ENCODE peak calls at places on chromosomes 4 and X, in seven cellular contexts. K is LoVo, U is transverse colon, B is NCI-H1436, P is GOT3, O is COR-L47, J is H1. H is an unnamed sample.

GRCh38 chrX:97847885-97848679 is 964.4 kb downstream of the RPA4 start:
- DNase-seq in O (no peak), K (no peak), B (no peak), P (no peak), J (no peak), U (no peak), H (no peak)

GRCh38 chrX:21798677-21799219 is 40.7 kb upstream of the MBTPS2 start:
- DNase-seq in U (no peak), K (peak), J (no peak), P (no peak), B (no peak), O (peak), H (no peak)

GRCh38 chr4:41323706-41324105 is 67.0 kb downstream of the UCHL1 start:
- DNase-seq in K (no peak), J (no peak), P (no peak), O (no peak), B (no peak), U (no peak), H (no peak)

GRCh38 chr4:112253382-112254000 is 21.9 kb downstream of the AP1AR start:
- DNase-seq in K (no peak), J (no peak), B (no peak), U (no peak), O (peak), P (no peak), H (no peak)

GRCh38 chr4:107183155-107183774 is 147.2 kb upstream of the DKK2 start:
- DNase-seq in P (no peak), B (peak), U (no peak), K (peak), O (peak), J (no peak), H (peak)

GRCh38 chrX:47093248-47093647 is 15.0 kb downstream of the RGN start:
- DNase-seq in K (peak), P (no peak), J (no peak), U (no peak), B (peak), O (no peak), H (no peak)

GRCh38 chr4:73859614-73860088 is 6.6 kb downstream of the PF4V1 start:
- DNase-seq in U (no peak), K (no peak), O (no peak), J (no peak), B (no peak), P (no peak), H (no peak)

GRCh38 chrX:135354288-135354687 is 45.0 kb downstream of the ETDC start:
- DNase-seq in O (no peak), P (no peak), K (no peak), B (no peak), J (no peak), U (no peak), H (no peak)

GRCh38 chr4:178602833-178603232 is 1160.6 kb upstream of the AGA start:
- DNase-seq in U (no peak), P (no peak), B (no peak), J (no peak), O (no peak), K (no peak), H (no peak)

GRCh38 chr4:54085284-54085683 is 14.7 kb upstream of the GSX2 start:
- DNase-seq in J (no peak), O (no peak), K (peak), U (no peak), B (no peak), P (no peak), H (no peak)

GRCh38 chrX:129193357-129193756 is 329.9 kb downstream of the SMARCA1 start:
- DNase-seq in K (peak), J (no peak), P (no peak), O (peak), B (no peak), U (peak), H (no peak)

GRCh38 chr4:141797966-141798365 is 161.6 kb downstream of the IL15 start:
- DNase-seq in J (no peak), U (no peak), P (no peak), B (no peak), O (no peak), K (no peak), H (no peak)

GRCh38 chrX:7771788-7772438 is 71.1 kb upstream of the VCX start:
- DNase-seq in P (no peak), K (peak), B (no peak), U (peak), O (no peak), J (no peak), H (peak)

GRCh38 chrX:132490086-132490419 is 1.2 kb upstream of the MBNL3 start:
- DNase-seq in B (peak), K (no peak), J (no peak), P (no peak), U (peak), O (no peak), H (no peak)

GRCh38 chr4:141914746-141915145 is 278.4 kb downstream of the IL15 start:
- DNase-seq in J (no peak), P (no peak), K (no peak), O (no peak), U (no peak), B (no peak), H (no peak)

GRCh38 chr4:106019771-106020170 is 124.5 kb downstream of the NPNT start:
- DNase-seq in O (no peak), B (no peak), U (no peak), K (no peak), P (no peak), J (no peak), H (no peak)

GRCh38 chrX:107978707-107979307 is 3.4 kb downstream of the TEX13B start:
- DNase-seq in O (no peak), B (no peak), U (no peak), K (no peak), J (no peak), P (no peak), H (peak)

GRCh38 chr4:128809477-128810330 is at the start of gene JADE1:
- DNase-seq in B (peak), O (peak), U (peak), P (peak), J (peak), K (peak), H (peak)

GRCh38 chr4:107760281-107760947 is 40.4 kb upstream of the PAPSS1 start:
- DNase-seq in K (no peak), P (no peak), O (peak), B (no peak), U (peak), J (no peak), H (no peak)

GRCh38 chr4:122163767-122164166 is 11.6 kb downstream of the BLTP1 start:
- DNase-seq in O (no peak), B (no peak), K (no peak), U (no peak), J (no peak), P (no peak), H (no peak)

GRCh38 chrX:65601530-65602281 is 65.7 kb upstream of the MSN start:
- DNase-seq in P (no peak), U (peak), K (peak), J (no peak), B (no peak), O (no peak), H (no peak)

H was measured in NCI-H1930.